ENCODE peak calls at places on chromosomes 5 and 9, in nine cellular contexts. P is MM.1S, M is H9, N is GM23338, R is IMR-90, C is hepatocyte, U is H1, B is fibroblast of lung, E is HepG2. V is an unnamed sample.

GRCh38 chr5:171421331-171422262 is 2.1 kb downstream of the FGF18 start:
- DNase-seq in C (no peak), M (peak), E (no peak), N (peak), B (no peak), U (no peak), R (no peak), P (no peak), V (no peak)

GRCh38 chr9:114484215-114484853 is 20.9 kb downstream of the WHRN start:
- DNase-seq in M (no peak), C (no peak), R (no peak), N (no peak), E (no peak), B (no peak), P (peak), U (no peak), V (no peak)

GRCh38 chr5:99037668-99038067 is 108.9 kb upstream of the CHD1 start:
- DNase-seq in U (no peak), P (peak), B (no peak), E (peak), R (no peak), N (peak), C (no peak), M (peak), V (no peak)

GRCh38 chr9:132572921-132573320 is 9.5 kb upstream of the BARHL1 start:
- DNase-seq in P (no peak), U (no peak), E (no peak), B (no peak), C (no peak), M (peak), R (no peak), N (peak), V (peak)

GRCh38 chr9:98916660-98917059 is 27.0 kb upstream of the COL15A1 start:
- DNase-seq in R (peak), M (peak), P (no peak), U (no peak), N (peak), C (peak), E (no peak), B (peak), V (no peak)

GRCh38 chr5:42620579-42621216 is 135.9 kb upstream of the CCDC152 start:
- DNase-seq in B (no peak), M (no peak), N (no peak), C (no peak), E (no peak), R (no peak), P (no peak), U (no peak), V (peak)

GRCh38 chr5:113389116-113389515 is 45.7 kb downstream of the TSSK1B start:
- DNase-seq in P (no peak), B (no peak), U (no peak), E (no peak), C (no peak), N (no peak), R (no peak), M (no peak), V (no peak)

GRCh38 chr5:59789197-59789596 is 104.3 kb downstream of the PDE4D start:
- DNase-seq in B (no peak), M (no peak), U (no peak), R (no peak), P (no peak), C (peak), E (no peak), N (no peak), V (peak)

GRCh38 chr9:130453487-130453886 is 8.7 kb downstream of the ASS1 start:
- DNase-seq in C (peak), R (peak), E (peak), P (no peak), M (no peak), B (peak), N (no peak), U (no peak), V (no peak)

GRCh38 chr9:98538203-98538602 is 170.5 kb downstream of the GABBR2 start:
- DNase-seq in C (no peak), M (no peak), E (no peak), U (no peak), B (no peak), P (no peak), R (no peak), N (peak), V (no peak)

GRCh38 chr5:102617857-102618187 is 119.0 kb upstream of the SLCO6A1 start:
- DNase-seq in C (peak), R (no peak), E (no peak), U (no peak), B (peak), N (no peak), P (no peak), M (no peak), V (no peak)

GRCh38 chr5:111385970-111386831 is 126.1 kb downstream of the STARD4 start:
- DNase-seq in P (no peak), C (no peak), E (no peak), R (no peak), M (no peak), B (no peak), N (no peak), U (no peak), V (peak)

GRCh38 chr9:77911928-77912327 is 119.7 kb downstream of the GNAQ start:
- DNase-seq in B (no peak), U (no peak), M (no peak), C (no peak), P (no peak), E (no peak), R (no peak), N (no peak), V (no peak)

GRCh38 chr9:108606408-108606807 is 249.4 kb downstream of the ACTL7B start:
- DNase-seq in B (no peak), P (no peak), E (no peak), N (no peak), M (no peak), R (no peak), U (no peak), C (no peak), V (peak)

GRCh38 chr9:115764649-115765048 is 388.9 kb upstream of the PAPPA start:
- DNase-seq in M (no peak), B (no peak), C (no peak), E (no peak), R (no peak), U (no peak), P (no peak), N (no peak), V (no peak)

GRCh38 chr5:121873409-121873808 is 21.7 kb downstream of the FTMT start:
- DNase-seq in E (no peak), N (no peak), M (no peak), C (no peak), U (no peak), R (no peak), B (no peak), P (no peak), V (no peak)

GRCh38 chr5:69416699-69417098 is 1.8 kb downstream of the MARVELD2 start:
- DNase-seq in E (no peak), C (no peak), B (no peak), P (no peak), R (no peak), N (no peak), U (no peak), M (no peak), V (no peak)

GRCh38 chr9:7578951-7579743 is 220.4 kb downstream of the DMAC1 start:
- DNase-seq in P (no peak), M (no peak), C (no peak), E (no peak), N (peak), U (no peak), B (no peak), R (no peak), V (no peak)

GRCh38 chr5:133421394-133421793 is 190.9 kb downstream of the FSTL4 start:
- DNase-seq in E (no peak), M (peak), R (no peak), B (no peak), N (peak), C (peak), P (no peak), U (peak), V (peak)

GRCh38 chr9:127345566-127345965 is 51.4 kb upstream of the SLC2A8 start:
- DNase-seq in B (no peak), P (no peak), U (no peak), N (no peak), C (no peak), E (no peak), M (no peak), R (no peak), V (no peak)

GRCh38 chr9:99660191-99660636 is 161.5 kb upstream of the NR4A3 start:
- DNase-seq in M (no peak), P (no peak), C (no peak), B (no peak), N (no peak), R (no peak), U (no peak), E (no peak), V (no peak)

DNA sequence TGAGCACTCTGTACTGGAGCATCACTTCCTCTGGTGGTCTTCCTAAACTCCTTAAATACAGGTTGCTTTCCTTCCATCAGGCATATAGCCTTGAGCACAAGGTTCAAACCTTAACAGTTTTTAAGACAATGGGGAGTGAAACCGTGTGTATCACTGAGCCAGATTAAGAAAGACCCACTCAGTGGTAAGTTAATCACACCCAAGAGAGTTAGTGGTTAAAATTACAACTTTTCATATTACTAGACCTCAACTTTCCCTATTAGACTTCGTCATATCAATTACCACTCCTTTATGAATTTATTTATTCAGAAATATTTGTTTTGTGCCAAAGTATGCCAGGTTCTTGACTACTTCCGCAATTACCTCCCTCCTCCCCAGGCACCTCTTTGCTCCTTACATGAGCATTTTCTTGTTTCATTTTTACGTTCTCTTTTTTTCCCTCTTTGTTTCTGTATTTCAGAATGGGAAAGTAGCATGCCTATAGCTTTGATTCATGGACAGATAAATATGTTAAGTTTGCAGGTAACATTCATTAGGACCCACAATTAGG is 351.0 kb downstream of the KIAA0825 start:
- DNase-seq in U (no peak), P (no peak), M (no peak), B (no peak), C (no peak), N (no peak), R (no peak), E (no peak), V (no peak)
- H2AFZ ChIP-seq in U (no peak), P (no peak), M (no peak), B (no peak), C (no peak), N (no peak), R (no peak), E (no peak), V (no peak)

DNA sequence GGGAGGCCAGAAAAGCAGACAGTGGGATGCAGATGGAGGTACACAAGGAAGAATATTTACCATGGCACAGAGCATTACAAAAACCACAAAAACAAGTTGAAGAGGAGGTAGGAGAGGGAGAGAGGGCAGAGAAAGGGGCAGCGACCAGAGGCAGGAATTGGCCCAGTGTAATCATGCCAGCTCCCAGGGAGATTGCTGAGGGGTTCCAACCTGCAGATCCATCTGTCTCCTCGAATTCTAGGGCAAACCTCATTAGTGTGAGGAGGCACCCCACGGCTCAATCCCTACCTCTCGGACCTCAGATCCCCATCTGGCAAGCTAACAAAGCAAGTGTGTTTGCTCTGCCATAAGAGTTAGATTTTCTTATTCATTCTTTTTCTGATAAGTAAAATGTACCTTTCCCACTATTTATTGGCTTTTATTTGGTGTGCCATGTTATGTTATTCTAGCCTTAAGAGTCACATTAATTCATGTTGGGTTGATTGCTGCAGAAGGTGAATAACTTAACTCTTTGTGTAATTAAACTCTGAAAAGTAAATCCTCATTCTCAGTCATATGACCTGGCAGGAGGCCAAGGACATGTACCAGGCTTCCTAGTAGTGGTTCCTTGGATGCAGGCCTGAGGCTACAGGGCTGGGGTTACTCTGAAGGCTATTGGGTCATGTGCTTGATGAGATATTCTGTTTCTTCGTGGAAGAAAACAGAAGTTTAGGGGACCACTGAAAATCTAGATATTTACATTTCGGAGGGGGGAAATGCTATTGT is 315.2 kb upstream of the ATP10B start:
- DNase-seq in M (no peak), B (no peak), P (no peak), C (no peak), N (no peak), U (no peak), R (no peak), E (no peak), V (no peak)
- H2AFZ ChIP-seq in M (no peak), B (no peak), P (no peak), C (no peak), N (no peak), U (no peak), R (no peak), E (no peak), V (no peak)

GRCh38 chr5:159337291-159337974 is 7.1 kb upstream of the IL12B start:
- DNase-seq in C (no peak), B (peak), P (peak), U (no peak), N (no peak), R (peak), M (no peak), E (no peak), V (peak)

GRCh38 chr5:159336586-159337290 is 6.5 kb upstream of the IL12B start:
- DNase-seq in R (no peak), B (no peak), N (no peak), C (no peak), M (no peak), U (no peak), E (no peak), P (no peak), V (no peak)

GRCh38 chr5:159330131-159330530 is at the start of gene IL12B:
- DNase-seq in P (no peak), N (no peak), E (no peak), M (no peak), R (peak), B (peak), U (no peak), C (no peak), V (peak)

GRCh38 chr5:159331099-159331973 is 1.0 kb upstream of the IL12B start:
- DNase-seq in N (peak), R (peak), E (no peak), C (peak), B (peak), U (peak), P (peak), M (peak), V (peak)

GRCh38 chr5:159332800-159333563 is 2.7 kb upstream of the IL12B start:
- DNase-seq in U (no peak), R (no peak), P (no peak), M (no peak), E (no peak), C (no peak), N (no peak), B (no peak), V (no peak)
- H2AFZ ChIP-seq in U (no peak), R (no peak), P (no peak), M (no peak), E (no peak), C (no peak), N (no peak), B (no peak), V (no peak)

GRCh38 chr9:123176230-123176629 is 92.2 kb downstream of the STRBP start:
- DNase-seq in E (no peak), N (no peak), M (no peak), R (peak), B (peak), P (no peak), C (no peak), U (no peak), V (peak)
- H2AFZ ChIP-seq in E (no peak), N (no peak), M (no peak), R (no peak), B (peak), P (no peak), C (no peak), U (no peak), V (no peak)

GRCh38 chr5:97979740-97980139 is 793.7 kb upstream of the RGMB start:
- DNase-seq in C (peak), U (no peak), N (no peak), R (peak), M (no peak), E (no peak), B (peak), P (no peak), V (peak)

GRCh38 chr5:97986069-97986468 is 787.4 kb upstream of the RGMB start:
- DNase-seq in C (no peak), M (peak), B (peak), P (no peak), R (peak), N (peak), U (no peak), E (no peak), V (peak)

GRCh38 chr5:97980291-97980690 is 793.2 kb upstream of the RGMB start:
- DNase-seq in U (no peak), C (no peak), M (no peak), B (no peak), R (no peak), E (no peak), N (no peak), P (no peak), V (no peak)
- H2AFZ ChIP-seq in U (no peak), C (no peak), M (no peak), B (peak), R (no peak), E (no peak), N (peak), P (no peak), V (peak)

GRCh38 chr9:129141066-129142041 is 30.1 kb downstream of the PTPA start:
- DNase-seq in N (no peak), E (no peak), M (peak), U (no peak), C (peak), P (no peak), R (peak), B (peak), V (peak)

GRCh38 chr9:129142115-129142514 is 30.9 kb downstream of the PTPA start:
- DNase-seq in R (no peak), N (no peak), C (no peak), U (no peak), P (no peak), M (no peak), E (no peak), B (no peak), V (no peak)

GRCh38 chr9:129139993-129140396 is 28.8 kb downstream of the PTPA start:
- DNase-seq in U (no peak), C (peak), N (peak), B (peak), M (peak), P (peak), R (peak), E (peak), V (peak)

GRCh38 chr9:129139233-129139992 is 28.2 kb downstream of the PTPA start:
- DNase-seq in C (peak), N (peak), M (peak), R (peak), P (peak), E (peak), B (peak), U (peak), V (peak)

DNA sequence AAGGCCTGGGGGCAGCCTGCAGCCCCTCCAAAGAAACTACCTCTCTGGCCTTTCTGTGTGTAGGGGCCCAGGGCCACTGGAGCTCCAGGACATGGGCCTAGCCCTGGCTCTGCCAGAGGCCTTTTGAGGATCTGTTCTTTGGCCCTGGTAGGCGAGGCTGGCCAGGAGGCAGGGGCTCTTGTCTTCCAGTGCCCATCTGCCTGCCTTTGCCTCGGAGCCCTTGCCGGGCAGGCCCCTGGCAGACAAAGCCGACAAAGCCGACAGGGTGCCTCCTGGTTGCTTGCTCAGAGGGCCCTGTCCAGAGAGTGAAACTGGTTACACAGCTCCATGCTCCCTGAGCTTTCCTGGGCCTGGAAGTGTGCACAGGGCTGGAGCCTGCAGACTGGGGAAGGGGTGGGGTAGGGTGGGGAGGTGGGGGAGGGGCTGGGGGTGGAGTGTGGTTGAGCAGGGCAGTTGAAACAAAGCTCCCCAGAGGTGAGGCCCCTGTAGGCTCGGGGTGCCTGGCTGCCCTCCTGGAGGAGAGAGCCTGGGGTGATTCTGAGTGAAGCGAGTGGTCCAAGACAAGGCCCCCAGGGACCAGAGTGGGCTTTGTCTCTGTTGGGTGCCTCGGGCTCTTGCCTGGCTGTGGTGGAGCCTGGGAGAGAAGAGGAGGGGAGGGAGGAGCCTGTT is 29.3 kb downstream of the PTPA start:
- DNase-seq in U (peak), P (peak), M (peak), E (peak), N (peak), B (peak), C (peak), R (peak), V (peak)
- H2AFZ ChIP-seq in U (no peak), P (peak), M (no peak), E (no peak), N (no peak), B (no peak), C (no peak), R (peak), V (no peak)

DNA sequence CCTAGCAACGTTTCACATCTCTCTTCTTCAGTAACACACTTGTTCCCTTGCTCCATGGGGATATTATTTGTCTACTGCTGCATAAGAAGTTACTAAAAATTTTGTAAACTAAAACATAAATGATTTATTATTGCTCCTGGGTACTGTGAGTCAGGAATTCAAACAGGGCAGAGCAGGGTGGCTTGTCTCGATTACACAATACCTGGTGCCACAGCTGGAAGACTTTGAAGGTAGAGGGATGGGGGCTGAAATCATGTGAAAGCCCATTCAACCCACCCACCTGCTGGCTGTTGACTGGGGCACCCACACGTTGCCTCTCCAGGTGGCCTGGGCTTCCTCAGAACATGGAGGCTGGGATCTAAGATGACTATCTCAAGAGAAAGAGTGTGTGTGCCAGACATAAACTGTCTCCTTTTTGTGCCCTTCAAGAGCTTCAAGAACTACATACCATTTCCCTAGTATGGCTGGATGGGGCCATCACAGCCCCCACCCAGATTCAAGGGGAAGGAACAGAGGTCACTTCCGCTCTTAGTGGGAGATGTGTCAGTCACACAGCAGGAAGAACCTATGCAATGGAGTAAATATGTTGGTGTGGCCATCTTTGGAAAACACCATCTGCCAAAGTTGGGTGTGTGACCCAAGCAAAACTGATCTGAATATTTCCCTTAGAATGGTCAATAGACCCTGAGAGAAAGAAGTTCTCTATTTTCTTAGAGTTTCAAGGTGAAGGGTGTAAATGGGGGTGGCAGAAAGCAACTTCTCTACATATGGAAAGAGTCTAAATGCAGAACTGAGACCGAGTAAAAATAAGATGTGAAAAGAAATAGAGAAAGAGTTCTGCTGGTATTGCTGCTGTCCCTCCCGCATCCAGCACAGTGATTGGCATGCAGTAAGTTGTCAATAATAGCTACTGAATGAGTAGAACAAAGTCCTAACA is 212.9 kb downstream of the ESM1 start:
- DNase-seq in R (no peak), E (no peak), P (no peak), C (no peak), B (no peak), N (no peak), U (no peak), M (no peak), V (no peak)
- H2AFZ ChIP-seq in R (no peak), E (no peak), P (no peak), C (no peak), B (no peak), N (no peak), U (no peak), M (no peak), V (no peak)

GRCh38 chr5:180208435-180209081 is 453 bp downstream of the RASGEF1C start:
- DNase-seq in E (no peak), R (no peak), U (peak), N (peak), B (no peak), C (peak), P (no peak), M (peak), V (peak)
- H2AFZ ChIP-seq in E (no peak), R (peak), U (peak), N (no peak), B (no peak), C (no peak), P (no peak), M (no peak), V (no peak)

V was measured in GM23248.